ENCODE peak calls at places on chromosome 2, in ten cellular contexts. K is naive thymus-derived CD8-positive, alpha-beta T cell; L is fibroblast of mammary gland; N is T-helper 2 cell; J is iris pigment epithelial cell; P is mucosa of gallbladder; X is mesenchymal stem cell; G is mucosa of descending colon; O is myocyte; W is GM23248. H is an unnamed sample.

GRCh38 chr2:240383099-240383758 is 52.2 kb upstream of the GPC1 start:
- DNase-seq in K (no peak), L (no peak), N (no peak), J (no peak), P (no peak), X (no peak), G (peak), O (no peak), W (no peak), H (no peak)

GRCh38 chr2:205769494-205769848 is 87.2 kb downstream of the NRP2 start:
- DNase-seq in K (no peak), L (peak), N (no peak), J (peak), P (no peak), X (peak), G (no peak), O (peak), W (peak), H (no peak)

GRCh38 chr2:121605820-121606733 is 43.2 kb downstream of the CLASP1 start:
- DNase-seq in K (no peak), L (no peak), N (no peak), J (no peak), P (no peak), X (no peak), G (no peak), O (peak), W (peak), H (no peak)

GRCh38 chr2:221203138-221203537 is 369.0 kb downstream of the EPHA4 start:
- DNase-seq in K (no peak), L (no peak), N (no peak), J (no peak), P (no peak), X (no peak), G (no peak), O (no peak), W (no peak), H (peak)

GRCh38 chr2:3517948-3518495 is 1.3 kb downstream of the ADI1 start:
- DNase-seq in K (no peak), L (no peak), N (no peak), J (no peak), P (no peak), X (no peak), G (no peak), O (no peak), W (no peak), H (no peak)

GRCh38 chr2:160293401-160293911 is 93.4 kb upstream of the ITGB6 start:
- DNase-seq in K (no peak), L (peak), N (no peak), J (peak), P (no peak), X (peak), G (no peak), O (peak), W (peak), H (peak)

GRCh38 chr2:155266579-155266978 is 568.1 kb downstream of the KCNJ3 start:
- DNase-seq in K (no peak), L (no peak), N (no peak), J (no peak), P (no peak), X (no peak), G (no peak), O (no peak), W (no peak), H (no peak)

GRCh38 chr2:218033590-218034496 is 31.0 kb upstream of the TNS1 start:
- DNase-seq in K (no peak), L (no peak), N (no peak), J (no peak), P (no peak), X (peak), G (no peak), O (no peak), W (no peak), H (peak)

GRCh38 chr2:159891917-159892691 is 94.1 kb upstream of the CD302 start:
- DNase-seq in K (no peak), L (peak), N (no peak), J (peak), P (no peak), X (peak), G (no peak), O (peak), W (peak), H (no peak)

GRCh38 chr2:226030369-226031077 is 631.0 kb downstream of the NYAP2 start:
- DNase-seq in K (no peak), L (peak), N (no peak), J (peak), P (no peak), X (no peak), G (no peak), O (no peak), W (no peak), H (no peak)

H was measured in left kidney.